ENCODE peak calls at places on chromosomes 16 and 17, in eight cellular contexts. M, I, U, R, X, C, Z and A are unnamed samples. For H3K4me1, the result is how much of the 10 kb centered on the place peaks cover.

GRCh38 chr17:51442112-51442865 is 181.9 kb downstream of the UTP18 start:
- DNase-seq in M (no peak), I (no peak), U (no peak), R (no peak), X (no peak), C (no peak), Z (no peak), A (no peak)

GRCh38 chr16:66254106-66254505 is 112.4 kb upstream of the CDH5 start:
- DNase-seq in M (no peak), I (no peak), U (no peak), R (no peak), X (no peak), C (no peak), Z (no peak), A (no peak)

GRCh38 chr17:75455896-75456416 is 479 bp upstream of the TMEM94 start:
- DNase-seq in M (peak), I (no peak), U (no peak), R (no peak), X (no peak), C (no peak), Z (no peak), A (peak)

GRCh38 chr17:27862848-27863247 is 30.3 kb downstream of the LYRM9 start:
- DNase-seq in M (no peak), I (no peak), U (no peak), R (no peak), X (no peak), C (no peak), Z (no peak), A (no peak)

GRCh38 chr17:66625321-66625767 is 209.6 kb upstream of the CACNG5 start:
- DNase-seq in M (no peak), I (peak), U (peak), R (peak), X (no peak), C (peak), Z (no peak), A (no peak)

GRCh38 chr16:73530529-73530928 is 482.6 kb upstream of the ZFHX3 start:
- DNase-seq in M (no peak), I (no peak), U (no peak), R (no peak), X (no peak), C (no peak), Z (no peak), A (no peak)

GRCh38 chr16:66904846-66905632 is 13.6 kb downstream of the CDH16 start:
- DNase-seq in M (peak), I (no peak), U (no peak), R (no peak), X (no peak), C (no peak), Z (no peak), A (no peak)

GRCh38 chr17:61680921-61681320 is 89.9 kb upstream of the NACA2 start:
- DNase-seq in M (no peak), I (no peak), U (no peak), R (no peak), X (no peak), C (no peak), Z (no peak), A (no peak)

GRCh38 chr17:60393840-60394529 is 2.1 kb upstream of the USP32 start:
- DNase-seq in M (no peak), I (no peak), U (no peak), R (no peak), X (no peak), C (no peak), Z (no peak), A (no peak)

GRCh38 chr16:19071811-19072777 is 4.7 kb downstream of the COQ7 start:
- DNase-seq in M (peak), I (peak), U (peak), R (peak), X (no peak), C (peak), Z (peak), A (peak)

GRCh38 chr17:17769869-17770361 is 66.9 kb downstream of the SREBF1 start:
- DNase-seq in M (no peak), I (no peak), U (no peak), R (no peak), X (no peak), C (no peak), Z (no peak), A (no peak)

GRCh38 chr16:19114359-19115147 is 789 bp downstream of the ITPRIPL2 start:
- DNase-seq in M (peak), I (no peak), U (peak), R (no peak), X (no peak), C (peak), Z (peak), A (peak)

GRCh38 chr16:593807-594206 is 3.9 kb downstream of the RAB40C start:
- DNase-seq in M (no peak), I (no peak), U (no peak), R (no peak), X (no peak), C (no peak), Z (no peak), A (no peak)

GRCh38 chr16:55189975-55190636 is 133.9 kb upstream of the IRX6 start:
- DNase-seq in M (no peak), I (no peak), U (no peak), R (no peak), X (no peak), C (peak), Z (no peak), A (no peak)

DNA sequence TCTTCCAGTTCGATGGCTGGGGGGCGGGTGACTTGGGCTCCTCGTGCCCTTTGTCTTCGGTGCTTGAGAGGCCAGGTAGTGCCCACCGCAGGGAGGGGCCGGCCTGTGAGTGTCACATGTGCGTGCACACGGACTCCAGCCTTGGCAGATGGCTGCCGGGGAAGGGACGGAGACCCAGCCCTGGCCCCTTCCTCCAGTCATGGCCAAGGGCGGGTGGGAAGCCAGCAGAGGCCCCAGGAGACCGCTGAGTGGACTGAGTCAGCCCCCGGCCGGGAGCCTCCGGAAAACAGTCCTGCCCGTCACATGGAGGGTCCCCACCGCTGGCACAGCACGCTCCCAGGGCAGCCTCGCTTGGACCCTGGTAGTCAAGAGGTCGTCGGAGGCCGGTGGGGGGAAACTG is 4.2 kb downstream of the GLIS2 start:
- DNase-seq in M (no peak), I (no peak), U (no peak), R (no peak), X (no peak), C (no peak), Z (no peak), A (no peak)
- H3K4me1 ChIP-seq in M (half or more), I (half or more), U (under half), R (half or more), X (half or more), C (under half), Z (under half), A (half or more)

DNA sequence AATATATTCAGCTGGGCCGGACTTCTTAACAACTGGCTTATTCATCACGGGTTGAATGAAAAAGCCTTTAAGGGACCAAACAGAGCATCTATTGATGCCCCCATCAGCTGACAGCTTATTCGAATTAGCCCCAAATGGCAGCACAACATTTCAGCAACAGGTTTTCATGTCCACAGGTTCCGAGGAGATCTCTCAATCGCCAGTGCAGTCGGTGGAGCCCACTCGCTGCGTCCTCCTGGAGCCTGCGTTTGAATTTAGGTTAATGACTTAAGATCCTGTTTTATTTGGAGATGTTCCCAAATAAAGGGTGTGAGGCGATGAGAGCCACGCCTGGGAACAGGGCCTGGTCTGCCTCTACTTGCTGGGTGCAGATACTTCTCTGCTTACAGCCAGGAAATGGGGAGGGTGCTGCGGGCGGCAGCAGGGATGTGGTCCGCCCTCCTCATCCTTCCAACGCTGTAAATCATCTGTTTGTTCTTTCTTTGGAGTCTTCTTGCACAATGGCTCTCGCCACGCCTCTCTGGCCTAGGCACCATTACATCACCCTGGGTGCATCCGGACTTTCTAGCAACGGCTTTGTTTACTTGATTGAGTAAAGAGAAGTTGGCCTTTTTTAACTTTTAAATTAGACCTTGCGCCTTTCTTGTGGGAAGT is 22.6 kb downstream of the NDE1 start:
- DNase-seq in M (peak), I (no peak), U (peak), R (peak), X (no peak), C (peak), Z (peak), A (peak)
- TF ChIP-seq POLR2AphosphoS5 in M (peak), I (no peak), U (peak), R (no peak), X (no peak), C (no peak), Z (peak), A (peak)

GRCh38 chr17:8469964-8470363 is 34.3 kb downstream of the NDEL1 start:
- DNase-seq in M (no peak), I (no peak), U (no peak), R (no peak), X (no peak), C (no peak), Z (no peak), A (no peak)
- H3K27ac ChIP-seq in M (no peak), I (no peak), U (no peak), R (no peak), X (no peak), C (no peak), Z (peak), A (no peak)

DNA sequence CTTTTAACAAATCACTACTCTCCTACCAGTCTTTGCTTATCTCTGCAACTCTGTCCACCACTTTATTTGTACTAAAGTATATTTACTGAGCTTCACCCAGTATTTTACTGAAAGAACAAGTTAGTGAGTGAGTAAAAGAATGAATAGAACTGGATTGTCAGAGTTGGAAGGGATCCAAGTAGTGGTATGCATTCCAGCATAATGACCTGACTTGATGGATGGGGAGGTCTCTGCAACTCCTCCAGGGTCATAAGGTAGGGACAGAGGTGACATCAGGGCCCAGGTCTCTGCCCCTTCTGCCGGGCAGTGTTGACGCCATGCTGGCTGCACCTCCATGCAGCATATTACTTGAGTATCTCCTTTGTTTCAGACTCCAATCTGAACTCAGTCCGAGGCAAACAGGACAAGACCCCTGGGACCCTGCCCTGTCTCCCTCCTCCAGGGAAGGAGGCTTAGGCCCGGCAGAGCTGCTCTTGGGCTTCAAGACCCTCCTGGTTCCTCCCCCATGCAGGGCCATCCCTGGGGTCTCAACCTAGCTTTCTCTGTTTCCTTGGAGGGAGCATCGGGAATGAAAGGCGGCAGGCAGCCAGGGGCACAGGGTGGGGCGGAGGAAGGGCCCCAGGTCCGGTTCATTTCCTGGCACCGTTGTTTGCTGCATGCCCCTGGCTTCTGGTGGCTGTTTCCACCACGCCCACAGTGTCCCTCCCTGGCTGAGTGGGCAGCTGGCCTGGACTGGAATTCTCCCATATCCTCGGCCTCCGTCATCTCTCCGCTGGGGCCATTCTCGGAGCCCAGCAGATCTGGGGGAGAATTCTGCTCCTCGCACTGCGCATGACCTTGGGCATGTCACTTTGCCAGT is 12.4 kb upstream of the ITGA3 start:
- DNase-seq in M (peak), I (no peak), U (peak), R (no peak), X (no peak), C (no peak), Z (peak), A (no peak)
- H3K4me1 ChIP-seq in M (under half), I (under half), U (under half), R (under half), X (under half), C (under half), Z (under half), A (under half)

DNA sequence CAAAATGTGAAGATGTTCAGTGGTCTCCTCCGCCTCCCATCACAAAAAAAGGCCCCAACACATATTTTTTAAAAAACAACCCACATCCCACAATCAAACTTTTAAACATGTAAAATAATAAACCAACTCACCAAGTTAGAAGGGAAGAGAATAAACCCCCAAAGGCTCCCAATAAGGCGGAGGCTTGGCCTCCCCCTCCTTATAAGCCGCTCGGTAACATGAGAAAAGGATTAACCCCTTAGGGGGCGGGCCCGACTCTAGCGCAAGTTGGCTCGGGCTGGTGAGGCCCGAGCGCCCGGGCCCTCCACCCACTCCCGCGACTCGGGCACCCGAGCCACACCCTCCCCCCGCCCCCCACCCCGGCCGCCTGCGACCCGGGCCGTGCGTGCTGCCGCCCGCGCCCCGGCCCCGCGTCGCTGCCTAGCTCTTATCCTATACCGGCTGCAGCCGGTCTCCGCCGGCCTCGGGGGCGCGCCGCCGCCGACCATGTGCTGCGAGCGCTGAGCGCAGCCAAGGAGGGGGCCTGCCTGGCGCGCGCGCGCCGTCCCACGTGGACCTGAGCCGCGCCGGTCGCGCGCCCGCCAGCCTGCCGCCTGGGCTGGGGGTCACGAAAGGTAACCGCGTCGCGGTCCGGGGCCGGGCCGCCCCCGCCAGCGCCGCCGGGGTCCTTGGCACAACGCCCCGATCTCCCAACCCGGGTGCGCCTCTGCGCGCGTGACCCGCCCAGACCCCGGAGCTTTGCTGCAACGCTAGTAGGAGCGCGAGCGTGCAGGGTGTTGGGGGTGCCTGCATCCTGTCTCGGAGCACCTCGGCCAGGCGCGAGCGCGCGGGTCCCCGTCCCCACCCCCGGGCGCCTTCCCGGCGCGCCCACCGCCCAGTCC is at the start of the genes ARSG and SLC16A6:
- DNase-seq in M (peak), I (peak), U (peak), R (peak), X (no peak), C (peak), Z (peak), A (peak)
- TF ChIP-seq POLR2AphosphoS5 in M (no peak), I (peak), U (peak), R (peak), X (no peak), C (peak), Z (no peak), A (no peak)

GRCh38 chr17:21160401-21160800 is 33.6 kb downstream of the DHRS7B start:
- DNase-seq in M (no peak), I (no peak), U (no peak), R (no peak), X (no peak), C (no peak), Z (no peak), A (no peak)

GRCh38 chr17:21162394-21162775 is 35.6 kb downstream of the DHRS7B start:
- DNase-seq in M (no peak), I (no peak), U (no peak), R (no peak), X (no peak), C (no peak), Z (no peak), A (no peak)

GRCh38 chr17:21164226-21165019 is 37.7 kb downstream of the DHRS7B start:
- DNase-seq in M (no peak), I (no peak), U (no peak), R (no peak), X (no peak), C (no peak), Z (no peak), A (no peak)

GRCh38 chr17:21161498-21162393 is 35.0 kb downstream of the DHRS7B start:
- DNase-seq in M (no peak), I (no peak), U (peak), R (no peak), X (no peak), C (no peak), Z (no peak), A (no peak)

GRCh38 chr17:21163101-21163500 is 36.3 kb downstream of the DHRS7B start:
- DNase-seq in M (no peak), I (no peak), U (no peak), R (no peak), X (no peak), C (no peak), Z (no peak), A (no peak)
- H3K27ac ChIP-seq in M (no peak), I (no peak), U (no peak), R (no peak), X (no peak), C (no peak), Z (no peak), A (peak)

GRCh38 chr17:1083451-1084187 is 86.7 kb downstream of the TIMM22 start:
- DNase-seq in M (peak), I (no peak), U (peak), R (no peak), X (no peak), C (no peak), Z (no peak), A (no peak)
- H3K4me1 ChIP-seq in M (half or more), I (half or more), U (under half), R (under half), X (under half), C (under half), Z (under half), A (under half)

GRCh38 chr16:11207646-11208045 is 48.4 kb downstream of the SOCS1 start:
- DNase-seq in M (no peak), I (no peak), U (no peak), R (no peak), X (no peak), C (no peak), Z (no peak), A (no peak)

GRCh38 chr16:11211977-11212818 is 43.8 kb downstream of the SOCS1 start:
- DNase-seq in M (no peak), I (no peak), U (no peak), R (no peak), X (no peak), C (no peak), Z (no peak), A (no peak)

GRCh38 chr16:11210260-11210659 is 45.7 kb downstream of the SOCS1 start:
- DNase-seq in M (no peak), I (no peak), U (no peak), R (no peak), X (no peak), C (no peak), Z (no peak), A (no peak)

GRCh38 chr16:11211061-11211976 is 44.7 kb downstream of the SOCS1 start:
- DNase-seq in M (no peak), I (no peak), U (no peak), R (no peak), X (no peak), C (no peak), Z (no peak), A (no peak)

GRCh38 chr16:11208916-11209665 is 46.9 kb downstream of the SOCS1 start:
- DNase-seq in M (no peak), I (no peak), U (no peak), R (no peak), X (no peak), C (no peak), Z (no peak), A (no peak)
- TF ChIP-seq POLR2AphosphoS5 in M (no peak), I (no peak), U (no peak), R (no peak), X (no peak), C (no peak), Z (no peak), A (no peak)

DNA sequence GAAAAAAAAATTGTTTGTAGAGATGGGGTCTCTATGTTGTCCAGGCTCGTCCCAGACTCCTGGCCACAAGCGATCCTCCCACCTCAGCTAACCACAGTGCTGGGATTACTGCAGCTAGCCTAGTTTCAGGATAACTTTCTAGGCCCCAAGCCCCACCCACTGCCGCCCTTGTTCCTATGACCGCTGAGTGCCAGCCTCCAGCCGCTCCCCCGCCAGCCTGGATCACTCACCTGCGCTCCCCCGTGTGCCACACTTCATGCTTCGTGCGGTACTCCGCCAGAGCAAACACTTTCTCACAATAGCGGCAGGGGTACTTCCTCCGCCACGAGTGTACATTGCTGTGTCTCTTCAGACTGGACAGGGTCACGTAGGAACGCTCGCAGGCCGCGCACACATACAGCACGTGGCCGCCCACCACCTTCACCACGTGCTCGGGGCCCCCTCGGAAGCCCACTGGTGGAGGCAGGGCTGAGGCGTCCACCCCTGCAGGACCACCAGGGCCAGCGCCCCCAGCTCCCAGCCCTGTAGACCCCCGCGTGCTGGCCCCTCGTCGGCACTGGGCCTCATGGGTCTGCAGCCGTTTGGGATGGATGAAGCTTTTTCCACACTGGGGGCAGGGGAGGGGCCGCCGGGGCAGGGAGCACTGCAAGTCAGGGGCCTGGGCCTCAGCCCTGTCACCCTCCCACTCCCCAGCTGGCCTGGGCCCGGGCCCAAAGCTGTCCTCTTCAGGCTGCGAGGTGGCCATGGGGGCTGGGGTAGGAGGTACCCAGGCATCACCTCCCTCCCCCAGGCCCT is 13.8 kb downstream of the ZBTB4 start:
- DNase-seq in M (no peak), I (no peak), U (no peak), R (no peak), X (no peak), C (no peak), Z (no peak), A (no peak)
- H3K27ac ChIP-seq in M (peak), I (no peak), U (no peak), R (no peak), X (no peak), C (no peak), Z (peak), A (peak)